ENCODE peak calls at places on chromosomes 16 and 17, in ten cellular contexts. N, C, F, U, T, M, S, J, X and H are unnamed samples.

GRCh38 chr17:72661093-72661944 is 431.2 kb downstream of the SLC39A11 start:
- DNase-seq in X (peak), N (no peak), J (no peak), T (no peak), F (no peak), C (no peak), M (peak), S (no peak), U (no peak), H (no peak)

GRCh38 chr17:45251931-45252330 is 10.0 kb downstream of the SPATA32 start:
- DNase-seq in N (no peak), M (no peak), C (no peak), X (no peak), T (no peak), U (peak), J (no peak), F (no peak), S (no peak), H (no peak)

GRCh38 chr17:73308017-73308823 is 3.6 kb downstream of the CDC42EP4 start:
- DNase-seq in J (no peak), U (peak), T (no peak), S (peak), F (no peak), M (peak), X (peak), C (no peak), N (no peak), H (peak)

GRCh38 chr17:57442914-57443571 is 186.7 kb downstream of the MSI2 start:
- DNase-seq in S (no peak), T (peak), M (peak), J (no peak), X (no peak), N (no peak), C (no peak), F (peak), U (no peak), H (no peak)

GRCh38 chr16:4208529-4208835 is 33.4 kb downstream of the SRL start:
- DNase-seq in X (no peak), M (no peak), C (no peak), J (no peak), T (no peak), F (no peak), S (no peak), U (no peak), N (no peak), H (no peak)

GRCh38 chr16:69926241-69926640 is 24.9 kb upstream of the CLEC18A start:
- DNase-seq in J (no peak), S (no peak), F (no peak), C (no peak), M (no peak), N (no peak), U (no peak), T (no peak), X (no peak), H (no peak)

GRCh38 chr17:28993645-28994426 is 12.0 kb downstream of the SEZ6 start:
- DNase-seq in U (no peak), N (no peak), J (no peak), M (no peak), C (no peak), T (no peak), F (no peak), X (no peak), S (no peak), H (no peak)

GRCh38 chr17:81059026-81059425 is 24.1 kb downstream of the BAIAP2 start:
- DNase-seq in J (no peak), N (no peak), X (no peak), M (no peak), C (no peak), U (no peak), T (no peak), F (no peak), S (no peak), H (no peak)

GRCh38 chr17:44979426-44980273 is 11.5 kb upstream of the C1QL1 start:
- DNase-seq in J (no peak), T (no peak), M (no peak), N (no peak), F (no peak), U (no peak), S (no peak), C (no peak), X (no peak), H (no peak)

GRCh38 chr17:45320931-45321461 is 4.2 kb upstream of the MAP3K14 start:
- DNase-seq in T (no peak), U (peak), F (no peak), J (no peak), M (peak), X (peak), N (no peak), C (peak), S (peak), H (no peak)

GRCh38 chr17:12965988-12966387 is 51.8 kb downstream of the ELAC2 start:
- DNase-seq in F (no peak), M (no peak), J (no peak), N (no peak), S (no peak), U (no peak), C (no peak), X (no peak), T (no peak), H (no peak)

GRCh38 chr17:14359251-14359939 is 58.5 kb downstream of the HS3ST3B1 start:
- DNase-seq in F (peak), T (peak), S (no peak), C (no peak), M (no peak), U (no peak), N (no peak), J (no peak), X (no peak), H (no peak)

GRCh38 chr17:50550661-50551432 is 3.9 kb downstream of the SPATA20 start:
- DNase-seq in X (peak), J (peak), N (peak), M (peak), S (peak), T (no peak), U (peak), C (peak), F (peak), H (peak)

GRCh38 chr17:58337126-58337599 is 8.6 kb upstream of the TSPOAP1 start:
- DNase-seq in T (no peak), N (no peak), J (no peak), F (peak), S (no peak), U (peak), X (no peak), M (no peak), C (no peak), H (no peak)

GRCh38 chr16:27869411-27869810 is 194.1 kb downstream of the GSG1L start:
- DNase-seq in C (no peak), J (no peak), U (no peak), T (no peak), N (no peak), X (no peak), M (no peak), F (no peak), S (no peak), H (no peak)

GRCh38 chr17:79002291-79002690 is 7.3 kb downstream of the CANT1 start:
- DNase-seq in N (no peak), J (no peak), T (no peak), F (no peak), M (no peak), X (no peak), S (no peak), U (peak), C (no peak), H (no peak)

GRCh38 chr17:56638536-56639177 is 45.2 kb downstream of the NOG start:
- DNase-seq in C (no peak), S (no peak), X (no peak), M (no peak), T (no peak), F (no peak), U (no peak), N (no peak), J (no peak), H (no peak)

GRCh38 chr17:39722965-39723848 is 7.1 kb downstream of the MIEN1 start:
- DNase-seq in T (no peak), U (peak), S (no peak), X (no peak), C (no peak), F (no peak), M (no peak), N (no peak), J (no peak), H (no peak)